ENCODE peak calls at places on chromosome 5, in five cellular contexts. X is GM12865; K is CD8-positive, alpha-beta T cell; Q is DMS153; S is NCI-H460. A is an unnamed sample.

GRCh38 chr5:133930061-133930823 is 38.2 kb downstream of the C5orf15 start:
- DNase-seq in X (peak), K (peak), Q (no peak), S (no peak), A (peak)

GRCh38 chr5:1017691-1018455 is 9.3 kb downstream of the NKD2 start:
- DNase-seq in X (no peak), K (no peak), Q (no peak), S (no peak), A (no peak)

GRCh38 chr5:157116483-157116954 is 7.7 kb upstream of the HAVCR2 start:
- DNase-seq in X (peak), K (no peak), Q (no peak), S (no peak), A (no peak)

GRCh38 chr5:109455598-109456096 is 45.9 kb upstream of the PJA2 start:
- DNase-seq in X (peak), K (no peak), Q (peak), S (peak), A (no peak)

GRCh38 chr5:178551059-178551458 is 39.1 kb downstream of the COL23A1 start:
- DNase-seq in X (peak), K (no peak), Q (no peak), S (peak), A (no peak)

GRCh38 chr5:127602481-127602880 is 46.4 kb upstream of the CTXN3 start:
- DNase-seq in X (no peak), K (no peak), Q (no peak), S (no peak), A (no peak)

GRCh38 chr5:135199919-135200318 is 165.9 kb upstream of the PITX1 start:
- DNase-seq in X (no peak), K (no peak), Q (no peak), S (no peak), A (no peak)

GRCh38 chr5:139038618-139039305 is 159.4 kb downstream of the SIL1 start:
- DNase-seq in X (no peak), K (no peak), Q (no peak), S (no peak), A (no peak)

GRCh38 chr5:151612689-151613427 is 21.7 kb upstream of the FAT2 start:
- DNase-seq in X (peak), K (no peak), Q (no peak), S (no peak), A (no peak)

GRCh38 chr5:55773057-55773456 is 35.2 kb downstream of the DDX4 start:
- DNase-seq in X (no peak), K (no peak), Q (peak), S (no peak), A (no peak)

GRCh38 chr5:172561151-172561550 is 79.9 kb upstream of the NEURL1B start:
- DNase-seq in X (no peak), K (no peak), Q (no peak), S (no peak), A (no peak)

GRCh38 chr5:15702102-15702501 is 202.1 kb downstream of the FBXL7 start:
- DNase-seq in X (peak), K (no peak), Q (no peak), S (peak), A (no peak)

GRCh38 chr5:149775785-149776184 is 45.7 kb downstream of the PPARGC1B start:
- DNase-seq in X (peak), K (no peak), Q (no peak), S (peak), A (no peak)

GRCh38 chr5:158967566-158967965 is 132.2 kb downstream of the EBF1 start:
- DNase-seq in X (peak), K (no peak), Q (no peak), S (no peak), A (no peak)

GRCh38 chr5:94702729-94703128 is 84.3 kb downstream of the SLF1 start:
- DNase-seq in X (peak), K (no peak), Q (no peak), S (no peak), A (peak)

GRCh38 chr5:149799119-149799623 is 69.1 kb downstream of the PPARGC1B start:
- DNase-seq in X (no peak), K (no peak), Q (no peak), S (peak), A (no peak)

GRCh38 chr5:10588779-10589447 is 25.0 kb downstream of the ANKRD33B start:
- DNase-seq in X (no peak), K (no peak), Q (no peak), S (no peak), A (no peak)